ENCODE peak calls at places on chromosomes 5 and 9, in four cellular contexts. One of them, this sample, is unnamed.

GRCh38 chr5:83559141-83559785 is 87.7 kb downstream of the VCAN start:
- DNase-seq in stimulated activated CD8-positive, alpha-beta memory T cell treated with anti-CD3 and anti-CD28 coated beads, Interleukin-4, amount 100 ng/mL, for 4 hours: no peak
- DNase-seq in sciatic nerve: no peak
- DNase-seq in transverse colon: no peak
- DNase-seq in this sample: no peak

GRCh38 chr5:143775258-143775657 is 36.7 kb upstream of the HMHB1 start:
- DNase-seq in stimulated activated CD8-positive, alpha-beta memory T cell treated with anti-CD3 and anti-CD28 coated beads, Interleukin-4, amount 100 ng/mL, for 4 hours: no peak
- DNase-seq in sciatic nerve: no peak
- DNase-seq in transverse colon: no peak
- DNase-seq in this sample: no peak

GRCh38 chr5:58491216-58491892 is at the start of gene GAPT:
- DNase-seq in stimulated activated CD8-positive, alpha-beta memory T cell treated with anti-CD3 and anti-CD28 coated beads, Interleukin-4, amount 100 ng/mL, for 4 hours: no peak
- DNase-seq in sciatic nerve: no peak
- DNase-seq in transverse colon: no peak
- DNase-seq in this sample: no peak

GRCh38 chr5:104266161-104266560 is 703.6 kb upstream of the NUDT12 start:
- DNase-seq in stimulated activated CD8-positive, alpha-beta memory T cell treated with anti-CD3 and anti-CD28 coated beads, Interleukin-4, amount 100 ng/mL, for 4 hours: no peak
- DNase-seq in sciatic nerve: no peak
- DNase-seq in transverse colon: no peak
- DNase-seq in this sample: no peak

GRCh38 chr5:140041492-140042421 is 1.3 kb downstream of the NRG2 start:
- DNase-seq in stimulated activated CD8-positive, alpha-beta memory T cell treated with anti-CD3 and anti-CD28 coated beads, Interleukin-4, amount 100 ng/mL, for 4 hours: no peak
- DNase-seq in sciatic nerve: peak
- DNase-seq in transverse colon: peak
- DNase-seq in this sample: peak

GRCh38 chr5:56375011-56375410 is 141.9 kb upstream of the ANKRD55 start:
- DNase-seq in stimulated activated CD8-positive, alpha-beta memory T cell treated with anti-CD3 and anti-CD28 coated beads, Interleukin-4, amount 100 ng/mL, for 4 hours: no peak
- DNase-seq in sciatic nerve: no peak
- DNase-seq in transverse colon: no peak
- DNase-seq in this sample: no peak

GRCh38 chr5:72465601-72466563 is 41.3 kb downstream of the ZNF366 start:
- DNase-seq in stimulated activated CD8-positive, alpha-beta memory T cell treated with anti-CD3 and anti-CD28 coated beads, Interleukin-4, amount 100 ng/mL, for 4 hours: no peak
- DNase-seq in sciatic nerve: no peak
- DNase-seq in transverse colon: no peak
- DNase-seq in this sample: no peak

GRCh38 chr9:87910821-87911220 is 6.9 kb upstream of the SPATA31C1 start:
- DNase-seq in stimulated activated CD8-positive, alpha-beta memory T cell treated with anti-CD3 and anti-CD28 coated beads, Interleukin-4, amount 100 ng/mL, for 4 hours: no peak
- DNase-seq in sciatic nerve: no peak
- DNase-seq in transverse colon: no peak
- DNase-seq in this sample: no peak

GRCh38 chr9:8486095-8486494 is 686.5 kb upstream of the DMAC1 start:
- DNase-seq in stimulated activated CD8-positive, alpha-beta memory T cell treated with anti-CD3 and anti-CD28 coated beads, Interleukin-4, amount 100 ng/mL, for 4 hours: no peak
- DNase-seq in sciatic nerve: no peak
- DNase-seq in transverse colon: peak
- DNase-seq in this sample: no peak

GRCh38 chr9:33128570-33128969 is 38.6 kb downstream of the B4GALT1 start:
- DNase-seq in stimulated activated CD8-positive, alpha-beta memory T cell treated with anti-CD3 and anti-CD28 coated beads, Interleukin-4, amount 100 ng/mL, for 4 hours: no peak
- DNase-seq in sciatic nerve: no peak
- DNase-seq in transverse colon: no peak
- DNase-seq in this sample: no peak

GRCh38 chr5:109863752-109864151 is 174.0 kb downstream of the MAN2A1 start:
- DNase-seq in stimulated activated CD8-positive, alpha-beta memory T cell treated with anti-CD3 and anti-CD28 coated beads, Interleukin-4, amount 100 ng/mL, for 4 hours: no peak
- DNase-seq in sciatic nerve: no peak
- DNase-seq in transverse colon: no peak
- DNase-seq in this sample: no peak

GRCh38 chr9:96040591-96041461 is 165.3 kb downstream of the ERCC6L2 start:
- DNase-seq in stimulated activated CD8-positive, alpha-beta memory T cell treated with anti-CD3 and anti-CD28 coated beads, Interleukin-4, amount 100 ng/mL, for 4 hours: no peak
- DNase-seq in sciatic nerve: no peak
- DNase-seq in transverse colon: no peak
- DNase-seq in this sample: no peak

GRCh38 chr5:109413463-109413862 is 3.7 kb upstream of the PJA2 start:
- DNase-seq in stimulated activated CD8-positive, alpha-beta memory T cell treated with anti-CD3 and anti-CD28 coated beads, Interleukin-4, amount 100 ng/mL, for 4 hours: no peak
- DNase-seq in sciatic nerve: no peak
- DNase-seq in transverse colon: peak
- DNase-seq in this sample: no peak

GRCh38 chr5:65478336-65478735 is 3.4 kb downstream of the ADAMTS6 start:
- DNase-seq in stimulated activated CD8-positive, alpha-beta memory T cell treated with anti-CD3 and anti-CD28 coated beads, Interleukin-4, amount 100 ng/mL, for 4 hours: no peak
- DNase-seq in sciatic nerve: no peak
- DNase-seq in transverse colon: no peak
- DNase-seq in this sample: no peak

GRCh38 chr5:158718738-158719505 is 380.8 kb downstream of the EBF1 start:
- DNase-seq in stimulated activated CD8-positive, alpha-beta memory T cell treated with anti-CD3 and anti-CD28 coated beads, Interleukin-4, amount 100 ng/mL, for 4 hours: no peak
- DNase-seq in sciatic nerve: no peak
- DNase-seq in transverse colon: no peak
- DNase-seq in this sample: no peak

GRCh38 chr9:34501889-34502425 is 20.8 kb downstream of the ENHO start:
- DNase-seq in stimulated activated CD8-positive, alpha-beta memory T cell treated with anti-CD3 and anti-CD28 coated beads, Interleukin-4, amount 100 ng/mL, for 4 hours: no peak
- DNase-seq in sciatic nerve: peak
- DNase-seq in transverse colon: peak
- DNase-seq in this sample: peak

GRCh38 chr9:27369591-27369990 is 72.6 kb upstream of the EQTN start:
- DNase-seq in stimulated activated CD8-positive, alpha-beta memory T cell treated with anti-CD3 and anti-CD28 coated beads, Interleukin-4, amount 100 ng/mL, for 4 hours: no peak
- DNase-seq in sciatic nerve: no peak
- DNase-seq in transverse colon: no peak
- DNase-seq in this sample: no peak

GRCh38 chr5:149658299-149658698 is 71.8 kb upstream of the PPARGC1B start:
- DNase-seq in stimulated activated CD8-positive, alpha-beta memory T cell treated with anti-CD3 and anti-CD28 coated beads, Interleukin-4, amount 100 ng/mL, for 4 hours: no peak
- DNase-seq in sciatic nerve: no peak
- DNase-seq in transverse colon: no peak
- DNase-seq in this sample: no peak

GRCh38 chr5:134247825-134248224 is 22.0 kb upstream of the PPP2CA start:
- DNase-seq in stimulated activated CD8-positive, alpha-beta memory T cell treated with anti-CD3 and anti-CD28 coated beads, Interleukin-4, amount 100 ng/mL, for 4 hours: no peak
- DNase-seq in sciatic nerve: no peak
- DNase-seq in transverse colon: no peak
- DNase-seq in this sample: no peak

GRCh38 chr5:176803027-176803942 is 7.1 kb upstream of the UNC5A start:
- DNase-seq in stimulated activated CD8-positive, alpha-beta memory T cell treated with anti-CD3 and anti-CD28 coated beads, Interleukin-4, amount 100 ng/mL, for 4 hours: no peak
- DNase-seq in sciatic nerve: no peak
- DNase-seq in transverse colon: no peak
- DNase-seq in this sample: no peak

GRCh38 chr5:131379071-131379538 is 115.3 kb downstream of the CDC42SE2 start:
- DNase-seq in stimulated activated CD8-positive, alpha-beta memory T cell treated with anti-CD3 and anti-CD28 coated beads, Interleukin-4, amount 100 ng/mL, for 4 hours: no peak
- DNase-seq in sciatic nerve: no peak
- DNase-seq in transverse colon: no peak
- DNase-seq in this sample: no peak

GRCh38 chr5:73638344-73639095 is 12.5 kb downstream of the ARHGEF28 start:
- DNase-seq in stimulated activated CD8-positive, alpha-beta memory T cell treated with anti-CD3 and anti-CD28 coated beads, Interleukin-4, amount 100 ng/mL, for 4 hours: no peak
- DNase-seq in sciatic nerve: no peak
- DNase-seq in transverse colon: no peak
- DNase-seq in this sample: no peak